ENCODE peak calls at places on chromosomes 7 and 10, in four cellular contexts. One of them, this sample, is unnamed.

GRCh38 chr7:124033093-124033806 is 383 bp upstream of the TMEM229A start:
- DNase-seq in astrocyte of the spinal cord: no peak
- DNase-seq in kidney epithelial cell: no peak
- DNase-seq in A549: no peak
- DNase-seq in this sample: no peak

GRCh38 chr7:157008206-157009169 is 2.0 kb downstream of the MNX1 start:
- DNase-seq in A549: no peak
- DNase-seq in astrocyte of the spinal cord: no peak
- DNase-seq in kidney epithelial cell: no peak
- DNase-seq in this sample: no peak

GRCh38 chr10:110138197-110138812 is 69.1 kb upstream of the MXI1 start:
- DNase-seq in A549: peak; percentile 67
- DNase-seq in kidney epithelial cell: no peak
- DNase-seq in astrocyte of the spinal cord: peak; percentile 72
- DNase-seq in this sample: peak; percentile 69

GRCh38 chr7:128014864-128015263 is 16.4 kb downstream of the LRRC4 start:
- DNase-seq in astrocyte of the spinal cord: no peak
- DNase-seq in A549: no peak
- DNase-seq in kidney epithelial cell: no peak
- DNase-seq in this sample: no peak

GRCh38 chr10:43350139-43350538 is 21.3 kb upstream of the FXYD4 start:
- DNase-seq in kidney epithelial cell: no peak
- DNase-seq in A549: no peak
- DNase-seq in astrocyte of the spinal cord: no peak
- DNase-seq in this sample: no peak

GRCh38 chr10:13659887-13660544 is 73.3 kb downstream of the PRPF18 start:
- DNase-seq in kidney epithelial cell: no peak
- DNase-seq in astrocyte of the spinal cord: peak; percentile 49
- DNase-seq in A549: peak; percentile 27
- DNase-seq in this sample: peak; percentile 64

GRCh38 chr7:27129729-27130539 is 623 bp downstream of the HOXA4 start:
- DNase-seq in A549: no peak
- DNase-seq in kidney epithelial cell: no peak
- DNase-seq in astrocyte of the spinal cord: no peak
- DNase-seq in this sample: peak; percentile 71

GRCh38 chr10:101075775-101076174 is 14.0 kb downstream of the KAZALD1 start:
- DNase-seq in astrocyte of the spinal cord: no peak
- DNase-seq in A549: no peak
- DNase-seq in kidney epithelial cell: no peak
- DNase-seq in this sample: no peak

GRCh38 chr7:29075621-29076020 is 70.7 kb downstream of the CPVL start:
- DNase-seq in A549: no peak
- DNase-seq in kidney epithelial cell: no peak
- DNase-seq in astrocyte of the spinal cord: no peak
- DNase-seq in this sample: peak; percentile 58

GRCh38 chr7:97499204-97499603 is 232.7 kb upstream of the TAC1 start:
- DNase-seq in kidney epithelial cell: peak; percentile 5
- DNase-seq in A549: peak; percentile 56
- DNase-seq in astrocyte of the spinal cord: no peak
- DNase-seq in this sample: peak; percentile 2

GRCh38 chr7:24825931-24826661 is 68.8 kb upstream of the GSDME start:
- DNase-seq in astrocyte of the spinal cord: peak; percentile 84
- DNase-seq in kidney epithelial cell: no peak
- DNase-seq in A549: peak; percentile 86
- DNase-seq in this sample: peak; percentile 65

GRCh38 chr10:52488606-52489485 is 174.8 kb downstream of the DKK1 start:
- DNase-seq in kidney epithelial cell: no peak
- DNase-seq in astrocyte of the spinal cord: peak; percentile 59
- DNase-seq in A549: peak; percentile 57
- DNase-seq in this sample: peak; percentile 58

GRCh38 chr7:130910949-130911944 is 177.2 kb upstream of the KLF14 start:
- DNase-seq in kidney epithelial cell: no peak
- DNase-seq in astrocyte of the spinal cord: peak; percentile 75
- DNase-seq in A549: peak; percentile 72
- DNase-seq in this sample: peak; percentile 79

GRCh38 chr7:116197355-116197754 is 13.0 kb upstream of the TES start:
- DNase-seq in kidney epithelial cell: no peak
- DNase-seq in astrocyte of the spinal cord: no peak
- DNase-seq in A549: no peak
- DNase-seq in this sample: no peak

This sample was measured in dermis microvascular lymphatic vessel endothelial cell.